ENCODE peak calls at places on chromosomes 13 and 19, in five cellular contexts. D is HTR-8/SVneo, X is fibroblast of the conjunctiva, E is amygdala, N is GM12891. F is an unnamed sample.
A peak's percentile ranks its signal among the peaks of the same experiment; 100 is the strongest.

GRCh38 chr19:53982056-53982455 is 9.4 kb upstream of the CACNG6 start:
- DNase-seq in D (no peak), X (no peak), E (no peak), N (no peak), F (no peak)

GRCh38 chr19:13154241-13154778 is 4.1 kb downstream of the IER2 start:
- DNase-seq in D (peak; percentile 37), X (peak; percentile 88), E (peak; percentile 45), N (no peak), F (peak; percentile 83)

GRCh38 chr13:98144501-98145350 is 1.8 kb downstream of the FARP1 start:
- DNase-seq in D (no peak), X (peak; percentile 33), E (no peak), N (no peak), F (peak; percentile 75)

GRCh38 chr13:31056650-31057275 is 104.9 kb downstream of the HSPH1 start:
- DNase-seq in D (no peak), X (no peak), E (no peak), N (no peak), F (no peak)

GRCh38 chr13:73275163-73275562 is 216.4 kb downstream of the KLF5 start:
- DNase-seq in D (no peak), X (no peak), E (no peak), N (no peak), F (no peak)

GRCh38 chr19:21398851-21399250 is 1.9 kb downstream of the ZNF493 start:
- DNase-seq in D (no peak), X (no peak), E (no peak), N (no peak), F (no peak)

GRCh38 chr13:80562423-80562822 is 221.5 kb upstream of the SPRY2 start:
- DNase-seq in D (no peak), X (no peak), E (no peak), N (no peak), F (no peak)

GRCh38 chr13:60617863-60618733 is 221.1 kb downstream of the TDRD3 start:
- DNase-seq in D (no peak), X (no peak), E (no peak), N (no peak), F (no peak)

GRCh38 chr19:28905996-28906395 is 307.0 kb downstream of the UQCRFS1 start:
- DNase-seq in D (no peak), X (no peak), E (no peak), N (no peak), F (no peak)

GRCh38 chr19:9309974-9310446 is 372 bp upstream of the ZNF699 start:
- DNase-seq in D (peak; percentile 89), X (peak; percentile 85), E (peak; percentile 87), N (no peak), F (peak; percentile 89)

GRCh38 chr13:100344544-100344943 is 244.0 kb downstream of the GGACT start:
- DNase-seq in D (no peak), X (no peak), E (no peak), N (no peak), F (no peak)

GRCh38 chr19:1308718-1309117 is 23.0 kb downstream of the EFNA2 start:
- DNase-seq in D (no peak), X (no peak), E (no peak), N (no peak), F (no peak)

GRCh38 chr19:38290631-38291147 is 13.4 kb upstream of the C19orf33 start:
- DNase-seq in D (no peak), X (no peak), E (no peak), N (no peak), F (peak; percentile 81)

GRCh38 chr19:46660008-46660517 is 919 bp downstream of the DACT3 start:
- DNase-seq in D (no peak), X (no peak), E (peak; percentile 31), N (no peak), F (no peak)

GRCh38 chr19:54203151-54203611 is 2.5 kb downstream of the RPS9 start:
- DNase-seq in D (no peak), X (no peak), E (no peak), N (no peak), F (peak; percentile 32)

GRCh38 chr13:31896427-31896826 is 135.1 kb upstream of the FRY start:
- DNase-seq in D (no peak), X (peak; percentile 51), E (no peak), N (no peak), F (no peak)

GRCh38 chr13:51243832-51244231 is 21.6 kb downstream of the FAM124A start:
- DNase-seq in D (no peak), X (no peak), E (no peak), N (no peak), F (no peak)

GRCh38 chr19:14048439-14049153 is 13.3 kb downstream of the PALM3 start:
- DNase-seq in D (peak; percentile 45), X (no peak), E (no peak), N (peak; percentile 71), F (no peak)